ENCODE peak calls at places on chromosome 19, in four cellular contexts. H, I, W and K are unnamed samples.

GRCh38 chr19:16139752-16140151 is 3.7 kb upstream of the HSH2D start:
- DNase-seq in H (no peak), W (no peak), I (no peak), K (no peak)

GRCh38 chr19:3646336-3647092 is 19.9 kb upstream of the CACTIN start:
- DNase-seq in I (no peak), W (no peak), H (no peak), K (no peak)

GRCh38 chr19:32407004-32407992 is 1.7 kb downstream of the DPY19L3 start:
- DNase-seq in W (peak), H (no peak), I (peak), K (no peak)

GRCh38 chr19:17614476-17614875 is 59.0 kb downstream of the COLGALT1 start:
- DNase-seq in H (no peak), W (no peak), I (no peak), K (no peak)

GRCh38 chr19:49818691-49819331 is 722 bp downstream of the MED25 start:
- DNase-seq in H (no peak), W (no peak), I (no peak), K (no peak)

GRCh38 chr19:1254081-1254527 is 5.7 kb downstream of the MIDN start:
- DNase-seq in W (peak), H (no peak), I (no peak), K (peak)

GRCh38 chr19:18282021-18282787 is 782 bp upstream of the JUND start:
- DNase-seq in H (no peak), W (no peak), I (peak), K (no peak)

GRCh38 chr19:44356383-44357111 is at the start of gene ZNF112:
- DNase-seq in W (peak), H (peak), I (peak), K (peak)

GRCh38 chr19:48520134-48520533 is 8.5 kb upstream of the LMTK3 start:
- DNase-seq in H (no peak), I (no peak), W (no peak), K (no peak)

GRCh38 chr19:10961763-10962536 is 1.1 kb downstream of the SMARCA4 start:
- DNase-seq in I (peak), H (no peak), W (no peak), K (no peak)

GRCh38 chr19:35559281-35559659 is 4.2 kb downstream of the ATP4A start:
- DNase-seq in W (no peak), I (no peak), H (no peak), K (no peak)

GRCh38 chr19:2058570-2059421 is 7.8 kb upstream of the MKNK2 start:
- DNase-seq in I (no peak), W (no peak), H (no peak), K (no peak)

GRCh38 chr19:31444931-31445330 is 95.7 kb upstream of the TSHZ3 start:
- DNase-seq in W (no peak), I (no peak), H (no peak), K (no peak)

GRCh38 chr19:43425567-43426392 is 11.1 kb downstream of the TEX101 start:
- DNase-seq in W (no peak), H (no peak), I (peak), K (no peak)

GRCh38 chr19:32570081-32570785 is 10.8 kb upstream of the PDCD5 start:
- DNase-seq in H (peak), W (peak), I (peak), K (peak)

GRCh38 chr19:4326837-4327251 is 11.8 kb downstream of the STAP2 start:
- DNase-seq in W (no peak), H (no peak), I (no peak), K (no peak)

GRCh38 chr19:13116282-13117175 is at the start of gene TRMT1:
- DNase-seq in I (peak), W (peak), H (peak), K (peak)

GRCh38 chr19:10318807-10319426 is 3.1 kb upstream of the FDX2 start:
- DNase-seq in I (no peak), H (no peak), W (no peak), K (no peak)

GRCh38 chr19:46660008-46660517 is 919 bp downstream of the DACT3 start:
- DNase-seq in H (no peak), I (peak), W (peak), K (no peak)

GRCh38 chr19:30029721-30030510 is 87.9 kb downstream of the URI1 start:
- DNase-seq in I (peak), W (no peak), H (no peak), K (no peak)

GRCh38 chr19:18203408-18203862 is 407 bp downstream of the RAB3A start:
- DNase-seq in I (peak), H (no peak), W (peak), K (no peak)

GRCh38 chr19:43562698-43563241 is 12.6 kb downstream of the XRCC1 start:
- DNase-seq in I (peak), H (peak), W (peak), K (peak)

GRCh38 chr19:32891609-32892008 is 22.0 kb upstream of the SLC7A9 start:
- DNase-seq in H (no peak), W (no peak), I (no peak), K (no peak)

GRCh38 chr19:38921420-38922274 is 8.9 kb downstream of the SARS2 start:
- DNase-seq in I (no peak), W (no peak), H (no peak), K (no peak)

GRCh38 chr19:49592486-49593232 is 1.7 kb downstream of the PRR12 start:
- DNase-seq in I (peak), W (peak), H (no peak), K (no peak)

GRCh38 chr19:30209617-30210600 is 162.3 kb upstream of the ZNF536 start:
- DNase-seq in I (no peak), H (no peak), W (no peak), K (no peak)

GRCh38 chr19:42286349-42287016 is 15.4 kb upstream of the PRR19 start:
- DNase-seq in H (no peak), W (no peak), I (no peak), K (peak)

GRCh38 chr19:30848626-30849322 is 476.6 kb downstream of the ZNF536 start:
- DNase-seq in H (no peak), I (no peak), W (no peak), K (no peak)

GRCh38 chr19:6925801-6926751 is 38.7 kb downstream of the ADGRE1 start:
- DNase-seq in I (peak), H (no peak), W (no peak), K (no peak)

GRCh38 chr19:47228168-47228936 is 2.6 kb downstream of the BBC3 start:
- DNase-seq in I (peak), W (peak), H (peak), K (peak)

GRCh38 chr19:23101241-23101640 is 15.6 kb upstream of the ZNF730 start:
- DNase-seq in H (no peak), W (no peak), I (peak), K (no peak)

GRCh38 chr19:32824906-32825608 is 44.5 kb downstream of the SLC7A9 start:
- DNase-seq in H (no peak), W (no peak), I (no peak), K (no peak)

GRCh38 chr19:29404951-29405727 is 120.7 kb upstream of the VSTM2B start:
- DNase-seq in I (no peak), H (no peak), W (no peak), K (no peak)

GRCh38 chr19:1074512-1075283 is 7.7 kb downstream of the ARHGAP45 start:
- DNase-seq in W (peak), I (no peak), H (peak), K (peak)

GRCh38 chr19:38039966-38040365 is 133.0 kb downstream of the SIPA1L3 start:
- DNase-seq in I (peak), W (no peak), H (no peak), K (no peak)

GRCh38 chr19:2341987-2342386 is 13.5 kb downstream of the SPPL2B start:
- DNase-seq in I (no peak), H (no peak), W (no peak), K (no peak)

GRCh38 chr19:10811391-10812111 is 24.5 kb downstream of the TMED1 start:
- DNase-seq in I (no peak), W (no peak), H (no peak), K (no peak)